ENCODE peak calls at places on chromosomes 11 and 22, in four cellular contexts. One of them, this sample, is unnamed.

GRCh38 chr11:74683279-74683871 is 47.9 kb downstream of the CHRDL2 start:
- DNase-seq in K562: no peak
- DNase-seq in HL-60: no peak
- DNase-seq in GM12878: no peak
- DNase-seq in this sample: no peak

GRCh38 chr22:44633647-44634046 is 68.4 kb upstream of the PRR5 start:
- DNase-seq in K562: no peak
- DNase-seq in HL-60: no peak
- DNase-seq in GM12878: no peak
- DNase-seq in this sample: no peak

GRCh38 chr22:27116295-27116694 is 458.9 kb downstream of the MIAT start:
- DNase-seq in K562: no peak
- DNase-seq in HL-60: no peak
- DNase-seq in GM12878: no peak
- DNase-seq in this sample: no peak

GRCh38 chr11:15379483-15379882 is 264.8 kb downstream of the INSC start:
- DNase-seq in K562: no peak
- DNase-seq in HL-60: no peak
- DNase-seq in GM12878: no peak
- DNase-seq in this sample: no peak

GRCh38 chr11:35087648-35088047 is 51.3 kb upstream of the CD44 start:
- DNase-seq in K562: no peak
- DNase-seq in HL-60: no peak
- DNase-seq in GM12878: no peak
- DNase-seq in this sample: no peak

GRCh38 chr11:33211153-33211552 is 46.0 kb upstream of the HIPK3 start:
- DNase-seq in K562: no peak
- DNase-seq in HL-60: peak; percentile 84
- DNase-seq in GM12878: no peak
- DNase-seq in this sample: no peak

GRCh38 chr22:40631925-40632324 is 4.6 kb downstream of the MRTFA start:
- DNase-seq in K562: no peak
- DNase-seq in HL-60: no peak
- DNase-seq in GM12878: no peak
- DNase-seq in this sample: no peak

GRCh38 chr11:43626798-43627197 is 53.7 kb upstream of the HSD17B12 start:
- DNase-seq in K562: no peak
- DNase-seq in HL-60: no peak
- DNase-seq in GM12878: no peak
- DNase-seq in this sample: no peak

GRCh38 chr11:68933605-68934320 is 30.1 kb downstream of the IGHMBP2 start:
- DNase-seq in K562: no peak
- DNase-seq in HL-60: no peak
- DNase-seq in GM12878: no peak
- DNase-seq in this sample: no peak

GRCh38 chr11:120985718-120986569 is 38.0 kb upstream of the TBCEL start:
- DNase-seq in K562: peak; percentile 4
- DNase-seq in HL-60: peak; percentile 14
- DNase-seq in GM12878: no peak
- DNase-seq in this sample: peak; percentile 45

GRCh38 chr11:8015753-8016239 is 28.7 kb downstream of the EIF3F start:
- DNase-seq in K562: no peak
- DNase-seq in HL-60: no peak
- DNase-seq in GM12878: no peak
- DNase-seq in this sample: no peak

GRCh38 chr11:78825531-78825930 is 250.9 kb upstream of the NARS2 start:
- DNase-seq in K562: no peak
- DNase-seq in HL-60: no peak
- DNase-seq in GM12878: no peak
- DNase-seq in this sample: no peak

GRCh38 chr11:78820722-78821121 is 246.1 kb upstream of the NARS2 start:
- DNase-seq in K562: no peak
- DNase-seq in HL-60: no peak
- DNase-seq in GM12878: no peak
- DNase-seq in this sample: no peak

GRCh38 chr11:78821371-78822306 is 247.0 kb upstream of the NARS2 start:
- DNase-seq in K562: no peak
- DNase-seq in HL-60: no peak
- DNase-seq in GM12878: no peak
- DNase-seq in this sample: no peak

GRCh38 chr11:78823588-78823987 is 248.9 kb upstream of the NARS2 start:
- DNase-seq in K562: no peak
- DNase-seq in HL-60: no peak
- DNase-seq in GM12878: no peak
- DNase-seq in this sample: no peak

DNA sequence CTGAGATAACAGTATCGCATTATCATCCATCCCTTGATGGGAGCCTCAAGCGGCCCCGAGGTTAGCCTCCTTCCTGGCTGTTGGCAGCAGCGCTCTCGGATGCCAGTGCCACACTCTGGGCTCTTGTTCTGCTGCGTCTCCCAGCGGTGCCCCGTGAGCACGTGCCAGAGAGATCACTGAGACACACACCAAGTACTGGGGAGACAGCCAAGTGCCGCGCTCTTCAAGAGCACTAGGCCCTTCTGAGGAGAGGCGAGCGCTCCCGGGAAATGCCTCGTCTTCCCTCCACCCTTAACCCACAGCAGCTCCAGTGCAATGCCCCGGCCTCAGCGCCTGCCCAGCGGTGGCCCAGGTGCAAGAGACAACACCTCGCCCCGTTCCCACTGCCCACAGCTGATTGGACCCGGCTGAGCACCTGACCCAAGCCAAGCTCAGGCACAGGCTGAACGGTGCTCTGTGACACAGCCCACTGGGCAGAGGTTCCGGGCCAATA is 248.3 kb upstream of the NARS2 start:
- DNase-seq in K562: no peak
- DNase-seq in HL-60: no peak
- DNase-seq in GM12878: no peak
- DNase-seq in this sample: no peak
- TF ChIP-seq SPI1 in K562: no peak
- TF ChIP-seq SPI1 in HL-60: no peak
- TF ChIP-seq SPI1 in GM12878: no peak
- TF ChIP-seq SPI1 in this sample: no peak

GRCh38 chr22:47303161-47303890 is 540.9 kb downstream of the TBC1D22A start:
- DNase-seq in K562: no peak
- DNase-seq in HL-60: no peak
- DNase-seq in GM12878: no peak
- DNase-seq in this sample: no peak

GRCh38 chr22:47299879-47300697 is 537.6 kb downstream of the TBC1D22A start:
- DNase-seq in K562: no peak
- DNase-seq in HL-60: no peak
- DNase-seq in GM12878: no peak
- DNase-seq in this sample: no peak

GRCh38 chr22:47299211-47299878 is 536.9 kb downstream of the TBC1D22A start:
- DNase-seq in K562: no peak
- DNase-seq in HL-60: no peak
- DNase-seq in GM12878: no peak
- DNase-seq in this sample: no peak

GRCh38 chr22:47301820-47302475 is 539.5 kb downstream of the TBC1D22A start:
- DNase-seq in K562: no peak
- DNase-seq in HL-60: no peak
- DNase-seq in GM12878: no peak
- DNase-seq in this sample: no peak

DNA sequence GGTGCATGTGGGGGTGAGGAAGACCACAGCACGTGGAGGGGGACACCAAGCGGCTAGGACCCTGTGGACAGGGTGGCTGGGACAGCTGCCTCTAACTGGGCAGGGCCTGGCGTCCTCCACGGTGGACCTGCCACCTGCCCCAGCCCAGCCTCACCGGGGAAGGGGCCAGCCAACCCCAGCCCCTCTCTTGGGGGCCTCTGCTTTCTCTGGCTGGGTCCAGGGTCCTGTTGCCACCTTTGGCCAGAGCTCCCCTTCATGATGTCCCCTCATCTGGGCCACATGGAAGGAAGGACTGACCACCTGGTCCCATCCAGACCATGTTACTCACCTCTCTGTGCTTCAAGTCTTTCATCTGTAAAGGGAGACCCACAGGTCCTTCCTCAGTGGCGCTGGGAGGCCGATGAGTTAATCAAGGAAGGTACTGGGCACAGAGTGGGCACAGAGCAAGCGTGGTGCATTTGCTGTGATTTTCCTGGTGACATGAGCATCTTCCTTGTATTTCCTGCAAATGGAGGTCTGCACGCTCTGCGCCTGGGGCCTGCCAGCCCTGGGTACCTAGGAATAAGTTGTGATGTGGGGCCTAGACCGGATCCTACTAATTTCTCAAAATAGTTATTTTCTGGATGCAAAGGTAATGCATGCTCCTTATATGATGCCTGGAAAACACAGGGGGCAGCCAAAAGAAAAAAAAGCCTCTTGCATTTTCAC is 538.4 kb downstream of the TBC1D22A start:
- DNase-seq in K562: no peak
- DNase-seq in HL-60: no peak
- DNase-seq in GM12878: no peak
- DNase-seq in this sample: no peak
- TF ChIP-seq SPI1 in K562: no peak
- TF ChIP-seq SPI1 in HL-60: no peak
- TF ChIP-seq SPI1 in GM12878: no peak
- TF ChIP-seq SPI1 in this sample: no peak

DNA sequence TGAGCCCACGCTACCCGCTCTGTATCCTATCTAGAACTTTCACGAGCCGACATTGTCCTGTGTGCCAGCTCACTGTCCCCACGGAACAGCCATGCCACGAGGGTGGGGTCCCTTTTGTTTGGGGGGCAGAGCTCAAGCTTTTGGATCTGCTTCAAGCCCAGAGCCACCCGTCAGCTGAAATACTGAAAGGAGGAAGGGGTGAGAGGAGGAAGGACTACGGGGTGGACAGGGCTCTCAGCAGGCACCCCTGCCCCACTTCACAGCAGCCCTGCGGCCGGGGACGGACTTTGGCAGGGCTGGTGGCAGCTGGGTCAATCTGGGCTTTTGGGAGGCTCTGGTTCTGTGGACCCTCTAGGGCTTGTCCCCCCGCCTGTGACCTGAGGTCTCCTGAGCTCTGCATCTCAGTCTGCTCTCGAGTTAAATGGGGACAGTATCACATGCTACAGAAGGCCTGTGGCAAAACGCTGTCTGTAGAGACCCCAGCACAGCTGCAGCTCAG is 30.0 kb upstream of the MUC5AC start:
- DNase-seq in K562: no peak
- DNase-seq in HL-60: no peak
- DNase-seq in GM12878: no peak
- DNase-seq in this sample: no peak
- TF ChIP-seq SPI1 in K562: no peak
- TF ChIP-seq SPI1 in HL-60: no peak
- TF ChIP-seq SPI1 in GM12878: no peak
- TF ChIP-seq SPI1 in this sample: no peak

GRCh38 chr11:117823294-117823940 is 1.1 kb downstream of the FXYD2 start:
- DNase-seq in K562: peak; percentile 21
- DNase-seq in HL-60: no peak
- DNase-seq in GM12878: no peak
- DNase-seq in this sample: no peak
- TF ChIP-seq SPI1 in K562: no peak
- TF ChIP-seq SPI1 in HL-60: no peak
- TF ChIP-seq SPI1 in GM12878: no peak
- TF ChIP-seq SPI1 in this sample: no peak